ENCODE peak calls at places on chromosomes 4 and X, in six cellular contexts. V is EL; N is fibroblast of lung; X is HT1080; E is pulmonary artery endothelial cell; W is stimulated activated CD8-positive, alpha-beta memory T cell treated with anti-CD3 and anti-CD28 coated beads, Interleukin-4, amount 100 ng/mL, for 1 hour. D is an unnamed sample.
A peak's percentile ranks its signal among the peaks of the same experiment; 100 is the strongest.

GRCh38 chr4:81069706-81070331 is 39.3 kb downstream of the BMP3 start:
- DNase-seq in V (peak; percentile 69), N (peak; percentile 95), X (peak; percentile 71), E (peak; percentile 37), W (peak; percentile 23), D (no peak)

GRCh38 chrX:23434356-23434884 is 99.8 kb downstream of the PTCHD1 start:
- DNase-seq in V (peak; percentile 2), N (peak; percentile 90), X (peak; percentile 57), E (no peak), W (no peak), D (no peak)

GRCh38 chr4:182177166-182177565 is 66.0 kb upstream of the TENM3 start:
- DNase-seq in V (no peak), N (peak; percentile 23), X (no peak), E (no peak), W (no peak), D (no peak)

GRCh38 chr4:170672571-170672970 is 582.8 kb upstream of the AADAT start:
- DNase-seq in V (peak; percentile 49), N (no peak), X (peak; percentile 56), E (no peak), W (no peak), D (no peak)

GRCh38 chr4:13865871-13866669 is 238.5 kb upstream of the BOD1L1 start:
- DNase-seq in V (peak; percentile 63), N (peak; percentile 17), X (peak; percentile 46), E (no peak), W (no peak), D (no peak)

GRCh38 chrX:45621356-45622041 is 420.8 kb upstream of the DIPK2B start:
- DNase-seq in V (peak; percentile 78), N (peak; percentile 59), X (peak; percentile 86), E (peak; percentile 27), W (no peak), D (no peak)

GRCh38 chr4:47071863-47072441 is 40.6 kb downstream of the GABRB1 start:
- DNase-seq in V (peak; percentile 63), N (peak; percentile 86), X (peak; percentile 82), E (no peak), W (no peak), D (no peak)

GRCh38 chr4:182062936-182063335 is 180.3 kb upstream of the TENM3 start:
- DNase-seq in V (peak; percentile 55), N (peak; percentile 84), X (peak; percentile 83), E (no peak), W (no peak), D (no peak)

GRCh38 chr4:139642364-139642763 is 23.3 kb upstream of the MGST2 start:
- DNase-seq in V (peak; percentile 89), N (peak; percentile 74), X (no peak), E (no peak), W (no peak), D (no peak)

GRCh38 chrX:19748898-19749680 is 138.3 kb downstream of the SH3KBP1 start:
- DNase-seq in V (no peak), N (no peak), X (no peak), E (no peak), W (no peak), D (no peak)

GRCh38 chr4:147596377-147596776 is 20.8 kb upstream of the TMEM184C start:
- DNase-seq in V (no peak), N (peak; percentile 39), X (peak; percentile 32), E (no peak), W (no peak), D (no peak)

GRCh38 chr4:26058537-26058936 is 144.5 kb downstream of the SMIM20 start:
- DNase-seq in V (no peak), N (peak; percentile 37), X (no peak), E (no peak), W (no peak), D (no peak)

GRCh38 chrX:49192722-49193328 is 6.7 kb upstream of the PRICKLE3 start:
- DNase-seq in V (no peak), N (peak; percentile 21), X (no peak), E (no peak), W (no peak), D (no peak)

GRCh38 chr4:69069085-69069484 is 27.2 kb upstream of the UGT2B7 start:
- DNase-seq in V (no peak), N (no peak), X (no peak), E (no peak), W (no peak), D (no peak)

GRCh38 chr4:78069859-78070258 is 12.7 kb downstream of the FRAS1 start:
- DNase-seq in V (no peak), N (no peak), X (no peak), E (no peak), W (no peak), D (no peak)

GRCh38 chr4:143531773-143532491 is 18.4 kb downstream of the SMARCA5 start:
- DNase-seq in V (peak; percentile 6), N (peak; percentile 24), X (no peak), E (peak; percentile 64), W (no peak), D (no peak)

GRCh38 chr4:31324814-31325213 is 604.6 kb downstream of the PCDH7 start:
- DNase-seq in V (no peak), N (no peak), X (no peak), E (no peak), W (no peak), D (no peak)

GRCh38 chr4:617644-618330 is 7.6 kb upstream of the PDE6B start:
- DNase-seq in V (no peak), N (no peak), X (no peak), E (no peak), W (no peak), D (peak; percentile 48)

GRCh38 chrX:154353172-154353843 is 21.1 kb downstream of the FLNA start:
- DNase-seq in V (peak; percentile 1), N (no peak), X (no peak), E (no peak), W (no peak), D (no peak)

GRCh38 chrX:106897259-106897658 is 5.9 kb downstream of the RIPPLY1 start:
- DNase-seq in V (peak; percentile 40), N (peak; percentile 49), X (peak; percentile 43), E (no peak), W (no peak), D (no peak)

GRCh38 chrX:67328496-67328895 is 215.3 kb upstream of the AR start:
- DNase-seq in V (no peak), N (no peak), X (no peak), E (no peak), W (no peak), D (no peak)

GRCh38 chr4:832536-832935 is 6.6 kb upstream of the CPLX1 start:
- DNase-seq in V (no peak), N (no peak), X (no peak), E (no peak), W (no peak), D (peak; percentile 52)

GRCh38 chrX:67784712-67785111 is 240.9 kb downstream of the AR start:
- DNase-seq in V (no peak), N (no peak), X (no peak), E (no peak), W (no peak), D (no peak)

GRCh38 chr4:41141910-41142309 is 72.4 kb downstream of the APBB2 start:
- DNase-seq in V (peak; percentile 94), N (peak; percentile 97), X (peak; percentile 85), E (peak; percentile 64), W (no peak), D (no peak)

GRCh38 chr4:134422776-134423175 is 221.2 kb upstream of the PABPC4L start:
- DNase-seq in V (no peak), N (no peak), X (no peak), E (no peak), W (no peak), D (no peak)

GRCh38 chr4:91681544-91681943 is 622.2 kb upstream of the GRID2 start:
- DNase-seq in V (no peak), N (no peak), X (peak; percentile 42), E (no peak), W (no peak), D (no peak)

GRCh38 chr4:71188197-71188625 is 150.6 kb upstream of the SLC4A4 start:
- DNase-seq in V (peak; percentile 34), N (peak; percentile 39), X (no peak), E (no peak), W (no peak), D (no peak)

GRCh38 chrX:71492086-71493065 is 40.5 kb upstream of the OGT start:
- DNase-seq in V (peak; percentile 47), N (peak; percentile 41), X (no peak), E (no peak), W (peak; percentile 2), D (peak; percentile 33)

GRCh38 chr4:7183161-7183560 is 9.2 kb upstream of the SORCS2 start:
- DNase-seq in V (no peak), N (no peak), X (peak; percentile 45), E (no peak), W (no peak), D (peak; percentile 3)

GRCh38 chr4:40241936-40242590 is 45.2 kb downstream of the RHOH start:
- DNase-seq in V (no peak), N (no peak), X (no peak), E (no peak), W (no peak), D (no peak)

GRCh38 chr4:173448103-173448502 is 49.2 kb upstream of the SCRG1 start:
- DNase-seq in V (peak; percentile 33), N (peak; percentile 74), X (no peak), E (no peak), W (no peak), D (no peak)

GRCh38 chr4:8308856-8309771 is 39.6 kb downstream of the HTRA3 start:
- DNase-seq in V (no peak), N (peak; percentile 73), X (no peak), E (no peak), W (no peak), D (peak; percentile 59)

D was measured in RWPE2.